ENCODE peak calls at places on chromosomes 3 and 15, in six cellular contexts. U, L, A, B, R and P are unnamed samples.

GRCh38 chr3:11010406-11011165 is 18.0 kb downstream of the SLC6A1 start:
- DNase-seq in R (no peak), B (no peak), L (no peak), U (no peak), A (no peak), P (no peak)

GRCh38 chr3:115855911-115856310 is 232.6 kb downstream of the GAP43 start:
- DNase-seq in B (no peak), R (peak), U (no peak), L (no peak), A (no peak), P (peak)

GRCh38 chr15:32844118-32844711 is 126.4 kb downstream of the GREM1 start:
- DNase-seq in A (no peak), U (peak), L (no peak), R (peak), B (no peak), P (no peak)

GRCh38 chr3:10299679-10300078 is 6.9 kb upstream of the GHRL start:
- DNase-seq in R (no peak), L (no peak), B (no peak), A (no peak), U (no peak), P (no peak)

GRCh38 chr3:188153949-188154757 is at the start of gene LPP:
- DNase-seq in L (peak), B (peak), R (peak), U (peak), A (peak), P (peak)

GRCh38 chr3:128238100-128238459 is 84.8 kb downstream of the EEFSEC start:
- DNase-seq in L (no peak), R (no peak), B (no peak), A (no peak), U (no peak), P (no peak)

GRCh38 chr3:139111392-139112229 is 66.9 kb upstream of the PRR23C start:
- DNase-seq in L (peak), B (peak), R (peak), U (peak), A (peak), P (peak)

GRCh38 chr3:159762238-159762637 is 226.4 kb upstream of the IL12A start:
- DNase-seq in R (no peak), L (no peak), U (no peak), B (no peak), A (no peak), P (peak)

GRCh38 chr3:23800731-23801130 is 5.0 kb upstream of the UBE2E1 start:
- DNase-seq in L (no peak), U (no peak), B (no peak), R (peak), A (no peak), P (no peak)
- TF ChIP-seq CTCF in L (no peak), U (peak), B (peak), R (peak), A (no peak), P (peak)

DNA sequence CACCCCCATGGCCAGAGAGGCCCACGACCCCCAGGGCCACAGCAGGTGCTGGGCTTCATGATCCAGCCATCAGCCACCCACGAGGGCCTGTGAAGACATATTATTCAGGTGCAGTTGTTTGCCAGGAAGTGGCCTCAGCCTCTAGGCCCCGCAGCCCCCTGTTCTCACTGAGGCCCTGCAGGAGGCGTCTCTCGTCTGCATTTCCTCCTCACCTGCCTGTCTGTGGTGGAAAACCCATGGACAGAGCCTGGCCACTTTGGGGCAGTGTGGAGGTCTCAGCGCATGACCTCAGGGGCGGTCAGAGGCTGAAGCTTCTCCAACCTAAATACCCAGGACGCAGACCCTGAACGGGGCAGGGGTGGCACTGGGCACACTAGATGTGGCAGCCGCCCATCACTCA is 18.6 kb downstream of the UROC1 start:
- DNase-seq in R (no peak), L (no peak), U (no peak), B (no peak), A (no peak), P (no peak)
- TF ChIP-seq CTCF in R (no peak), L (no peak), U (no peak), B (no peak), A (no peak), P (no peak)

DNA sequence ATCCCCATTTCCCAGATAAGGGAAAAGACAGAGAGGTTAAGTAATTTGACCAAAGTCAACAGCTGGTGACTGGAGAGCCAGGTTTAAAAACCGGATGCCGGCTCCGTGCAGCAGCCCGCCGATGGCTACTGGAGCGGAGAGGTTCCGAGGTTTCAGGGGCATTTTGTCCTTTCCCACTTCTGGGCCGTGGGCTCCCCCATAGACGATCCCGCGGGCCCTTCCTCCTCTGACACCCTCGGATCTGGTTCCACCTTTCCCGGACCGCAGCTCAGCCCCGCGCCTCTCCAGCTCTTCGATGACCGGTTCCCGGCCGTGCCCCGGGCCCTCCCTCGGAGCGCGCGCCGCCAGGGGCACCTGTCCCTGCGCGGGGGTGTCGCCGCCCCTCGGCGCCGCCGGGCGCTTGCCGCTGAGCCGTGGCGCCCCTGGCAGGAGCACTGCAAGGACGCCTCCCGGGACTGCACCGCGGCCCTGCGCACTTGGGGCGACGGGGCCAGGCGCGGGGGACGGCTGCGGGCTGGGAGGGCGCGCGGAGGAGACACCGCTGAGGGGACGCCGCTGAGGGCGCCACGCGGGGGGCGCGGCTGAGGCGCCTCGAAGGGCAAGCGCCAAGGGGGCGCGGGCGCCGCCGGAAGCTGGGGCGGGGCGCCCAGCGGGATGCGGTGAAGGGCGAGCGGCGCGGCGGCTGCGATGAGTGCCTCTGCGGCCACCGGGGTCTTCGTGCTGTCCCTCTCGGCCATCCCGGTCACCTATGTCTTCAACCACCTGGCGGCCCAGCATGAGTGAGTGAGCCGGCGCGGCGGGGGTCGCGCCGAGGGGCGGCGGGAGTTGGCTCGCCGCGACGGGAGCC is at the start of gene TM6SF1:
- DNase-seq in L (no peak), U (peak), B (peak), A (no peak), R (no peak), P (no peak)
- TF ChIP-seq CTCF in L (no peak), U (no peak), B (no peak), A (no peak), R (no peak), P (no peak)

GRCh38 chr3:51710631-51711351 is 3.9 kb downstream of the GRM2 start:
- DNase-seq in U (peak), R (no peak), A (no peak), L (no peak), B (no peak), P (no peak)
- TF ChIP-seq CTCF in U (peak), R (peak), A (no peak), L (no peak), B (no peak), P (peak)